ENCODE peak calls at places on chromosome X, in four cellular contexts. E, J, V and A are unnamed samples.

GRCh38 chrX:387729-388128 is 1.0 kb upstream of the PPP2R3B start:
- DNase-seq in V (no peak), J (no peak), E (no peak), A (no peak)

GRCh38 chrX:281166-281999 is at the start of gene PLCXD1:
- DNase-seq in J (peak), E (peak), V (no peak), A (no peak)

GRCh38 chrX:119071381-119071780 is 1.4 kb upstream of the CT47C1 start:
- DNase-seq in E (no peak), J (no peak), V (no peak), A (no peak)

GRCh38 chrX:130091976-130092522 is 18.2 kb downstream of the ELF4 start:
- DNase-seq in V (peak), J (no peak), E (peak), A (no peak)

GRCh38 chrX:118823263-118824172 is at the start of gene ZCCHC12:
- DNase-seq in J (peak), V (no peak), E (peak), A (peak)

GRCh38 chrX:69430730-69431129 is 73.4 kb upstream of the NALF2 start:
- DNase-seq in V (no peak), J (no peak), E (no peak), A (no peak)

GRCh38 chrX:67789536-67789935 is 245.7 kb downstream of the AR start:
- DNase-seq in E (no peak), V (no peak), J (no peak), A (no peak)

GRCh38 chrX:12383196-12383595 is 244.9 kb downstream of the FRMPD4 start:
- DNase-seq in E (peak), J (no peak), V (no peak), A (no peak)

GRCh38 chrX:24668111-24668510 is 21.0 kb upstream of the PCYT1B start:
- DNase-seq in V (no peak), J (no peak), E (no peak), A (no peak)

GRCh38 chrX:69216446-69216845 is 51.2 kb upstream of the PJA1 start:
- DNase-seq in E (no peak), J (no peak), V (no peak), A (no peak)

GRCh38 chrX:47514553-47515235 is 31.7 kb upstream of the ZNF41 start:
- DNase-seq in J (no peak), V (no peak), E (no peak), A (no peak)

GRCh38 chrX:21948897-21949578 is 8.5 kb downstream of the SMS start:
- DNase-seq in V (no peak), E (no peak), J (no peak), A (no peak)

GRCh38 chrX:150363561-150364346 is 637 bp downstream of the MAMLD1 start:
- DNase-seq in E (no peak), J (no peak), V (no peak), A (no peak)

GRCh38 chrX:15170927-15171326 is 99.0 kb downstream of the ASB9 start:
- DNase-seq in J (no peak), V (no peak), E (no peak), A (no peak)

GRCh38 chrX:47321386-47321785 is 49.0 kb upstream of the ZNF157 start:
- DNase-seq in E (peak), V (no peak), J (peak), A (no peak)

GRCh38 chrX:71941145-71941544 is 30.5 kb downstream of the NHSL2 start:
- DNase-seq in J (no peak), V (no peak), E (no peak), A (no peak)

GRCh38 chrX:71936632-71937031 is 26.0 kb downstream of the NHSL2 start:
- DNase-seq in E (no peak), J (no peak), V (no peak), A (no peak)

GRCh38 chrX:71930298-71930697 is 19.7 kb downstream of the NHSL2 start:
- DNase-seq in J (no peak), V (no peak), E (no peak), A (no peak)

GRCh38 chrX:71938371-71938770 is 27.7 kb downstream of the NHSL2 start:
- DNase-seq in J (no peak), V (no peak), E (no peak), A (no peak)

GRCh38 chrX:71935542-71935941 is 24.9 kb downstream of the NHSL2 start:
- DNase-seq in J (no peak), V (no peak), E (no peak), A (no peak)
- TF ChIP-seq JUND in J (no peak), V (no peak), E (no peak), A (no peak)

GRCh38 chrX:102835504-102836146 is 101.4 kb upstream of the RAB40AL start:
- DNase-seq in V (no peak), J (no peak), E (peak), A (no peak)
- TF ChIP-seq RAD21 in V (peak), J (peak), E (peak), A (peak)

DNA sequence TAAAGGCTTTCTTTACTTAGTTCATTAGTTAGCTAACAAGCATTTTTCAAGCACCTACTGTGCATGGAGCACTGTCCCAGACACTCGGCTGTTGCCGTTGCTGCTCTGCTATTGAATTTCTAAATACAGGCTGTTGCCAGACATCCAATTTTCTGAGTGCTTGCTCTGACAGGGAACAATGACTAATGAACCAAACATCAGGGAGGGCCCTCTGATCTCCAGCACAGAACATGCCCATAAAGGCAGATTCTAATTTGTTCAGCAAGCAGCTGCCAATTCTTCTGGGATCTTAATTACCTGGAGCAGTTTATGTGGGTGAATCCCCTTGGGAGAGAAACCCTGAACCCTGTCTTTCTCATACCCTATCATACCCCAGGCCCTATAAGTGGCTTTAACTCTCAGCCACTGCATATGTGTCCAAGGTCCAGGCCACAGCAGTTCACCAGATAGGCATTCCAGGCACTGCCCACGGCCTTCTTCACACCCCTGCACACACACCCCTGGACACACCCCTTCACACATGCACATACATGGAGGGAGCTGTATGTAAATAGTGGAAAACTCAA is 27.9 kb downstream of the TSC22D3 start:
- DNase-seq in E (no peak), J (no peak), V (no peak), A (no peak)
- TF ChIP-seq POLR2A in E (no peak), J (no peak), V (no peak), A (no peak)

GRCh38 chrX:115616943-115617563 is 56.1 kb downstream of the PLS3 start:
- DNase-seq in V (peak), E (no peak), J (peak), A (peak)
- TF ChIP-seq JUND in V (peak), E (no peak), J (peak), A (peak)

GRCh38 chrX:155967653-155968052 is 29.8 kb upstream of the IL9R start:
- DNase-seq in E (no peak), V (no peak), J (no peak), A (no peak)
- TF ChIP-seq RAD21 in E (no peak), V (no peak), J (no peak), A (no peak)

GRCh38 chrX:80808160-80808735 is 1.4 kb downstream of the BRWD3 start:
- DNase-seq in J (no peak), V (peak), E (peak), A (peak)
- TF ChIP-seq POLR2A in J (no peak), V (no peak), E (no peak), A (no peak)

DNA sequence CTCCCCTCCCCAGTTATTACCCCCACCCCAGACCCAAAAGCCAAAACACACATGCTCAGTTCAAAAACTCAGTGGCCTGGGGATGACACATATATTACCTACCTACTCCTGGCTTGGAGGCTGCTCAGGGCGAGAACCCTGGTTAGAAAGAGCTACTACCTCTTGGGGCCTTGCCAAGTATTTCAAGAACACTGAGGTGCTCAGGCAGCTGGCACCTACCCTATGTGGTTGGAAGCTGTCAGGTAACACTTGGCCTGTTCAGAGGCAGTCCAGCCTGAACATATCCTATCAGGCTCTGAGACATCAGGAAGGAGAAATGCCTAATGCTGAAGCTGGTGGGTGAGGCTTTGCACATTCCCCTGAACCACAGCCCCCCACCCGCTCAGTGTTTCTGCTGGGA is 4.9 kb downstream of the BCAP31 start:
- DNase-seq in J (no peak), E (no peak), V (no peak), A (no peak)
- TF ChIP-seq JUND in J (no peak), E (no peak), V (no peak), A (no peak)

GRCh38 chrX:7120578-7121219 is 26.8 kb upstream of the STS start:
- DNase-seq in V (no peak), J (no peak), E (no peak), A (no peak)
- TF ChIP-seq RAD21 in V (no peak), J (no peak), E (no peak), A (no peak)